ENCODE peak calls at places on chromosomes 4 and X, in ten cellular contexts. E is IMR-90, Q is esophagus squamous epithelium, S is right lobe of liver, Z is body of pancreas, A is prostate gland, J is tibial nerve, F is sigmoid colon, P is H1, M is K562. Y is an unnamed sample.

GRCh38 chr4:28225005-28225404 is 1364.4 kb downstream of the STIM2 start:
- DNase-seq in E (peak; percentile 67), Q (no peak), S (no peak), Z (no peak), A (no peak), J (no peak), F (no peak), P (no peak), M (no peak), Y (no peak)

GRCh38 chrX:72023071-72023470 is 108.6 kb downstream of the RTL5 start:
- DNase-seq in E (no peak), Q (no peak), S (no peak), Z (no peak), A (no peak), J (no peak), F (no peak), P (no peak), M (no peak), Y (no peak)

GRCh38 chrX:43909159-43909558 is 26.9 kb upstream of the MAOB start:
- DNase-seq in E (no peak), Q (no peak), S (no peak), Z (no peak), A (no peak), J (no peak), F (no peak), P (no peak), M (no peak), Y (no peak)

GRCh38 chrX:1449581-1450149 is 3.0 kb downstream of the ASMTL start:
- DNase-seq in E (no peak), Q (no peak), S (no peak), Z (no peak), A (no peak), J (no peak), F (no peak), P (no peak), M (no peak), Y (no peak)

GRCh38 chr4:102687982-102688433 is 72.8 kb downstream of the MANBA start:
- DNase-seq in E (peak; percentile 15), Q (no peak), S (no peak), Z (no peak), A (no peak), J (no peak), F (no peak), P (no peak), M (no peak), Y (no peak)

GRCh38 chrX:11341274-11342256 is 48.4 kb downstream of the AMELX start:
- DNase-seq in E (peak; percentile 79), Q (peak; percentile 3), S (peak; percentile 69), Z (peak; percentile 24), A (no peak), J (peak; percentile 38), F (peak; percentile 82), P (no peak), M (peak; percentile 44), Y (peak; percentile 77)

GRCh38 chr4:154082760-154083530 is 294.1 kb upstream of the SFRP2 start:
- DNase-seq in E (no peak), Q (no peak), S (no peak), Z (no peak), A (no peak), J (no peak), F (no peak), P (peak; percentile 57), M (peak; percentile 20), Y (no peak)

GRCh38 chr4:38605794-38606586 is 58.0 kb upstream of the KLF3 start:
- DNase-seq in E (no peak), Q (no peak), S (no peak), Z (no peak), A (peak; percentile 23), J (no peak), F (no peak), P (peak; percentile 39), M (peak; percentile 27), Y (no peak)

GRCh38 chr4:145956288-145956890 is 17.8 kb upstream of the ZNF827 start:
- DNase-seq in E (peak; percentile 40), Q (no peak), S (no peak), Z (peak; percentile 41), A (no peak), J (peak; percentile 53), F (no peak), P (peak; percentile 68), M (peak; percentile 64), Y (no peak)

GRCh38 chr4:159902648-159903047 is 799.8 kb downstream of the RAPGEF2 start:
- DNase-seq in E (no peak), Q (no peak), S (no peak), Z (no peak), A (no peak), J (no peak), F (no peak), P (no peak), M (no peak), Y (no peak)

GRCh38 chr4:104490096-104490769 is 4.5 kb downstream of the CXXC4 start:
- DNase-seq in E (no peak), Q (no peak), S (peak; percentile 65), Z (peak; percentile 27), A (peak; percentile 20), J (no peak), F (peak; percentile 61), P (peak; percentile 48), M (no peak), Y (no peak)

GRCh38 chr4:118968006-118968405 is 79.4 kb downstream of the SYNPO2 start:
- DNase-seq in E (peak; percentile 87), Q (peak; percentile 9), S (no peak), Z (no peak), A (peak; percentile 52), J (peak; percentile 78), F (peak; percentile 89), P (no peak), M (no peak), Y (peak; percentile 50)

GRCh38 chr4:77358315-77358928 is 201.4 kb downstream of the CCNG2 start:
- DNase-seq in E (peak; percentile 40), Q (no peak), S (no peak), Z (peak; percentile 27), A (peak; percentile 35), J (peak; percentile 18), F (no peak), P (no peak), M (peak; percentile 58), Y (no peak)

GRCh38 chr4:37719021-37719420 is 32.8 kb upstream of the RELL1 start:
- DNase-seq in E (peak; percentile 40), Q (no peak), S (no peak), Z (no peak), A (no peak), J (no peak), F (no peak), P (no peak), M (no peak), Y (no peak)

GRCh38 chr4:8315343-8316250 is 46.0 kb downstream of the HTRA3 start:
- DNase-seq in E (peak; percentile 89), Q (no peak), S (no peak), Z (peak; percentile 57), A (peak; percentile 51), J (peak; percentile 15), F (peak; percentile 87), P (peak; percentile 58), M (no peak), Y (peak; percentile 67)

GRCh38 chrX:135632353-135632752 is 81.1 kb upstream of the CT45A1 start:
- DNase-seq in E (no peak), Q (no peak), S (no peak), Z (no peak), A (no peak), J (no peak), F (no peak), P (no peak), M (no peak), Y (no peak)

GRCh38 chrX:40260123-40260751 is 162.5 kb upstream of the BCOR start:
- DNase-seq in E (no peak), Q (no peak), S (no peak), Z (no peak), A (no peak), J (no peak), F (no peak), P (no peak), M (no peak), Y (no peak)

GRCh38 chrX:21376636-21377035 is 2.4 kb downstream of the CNKSR2 start:
- DNase-seq in E (no peak), Q (no peak), S (no peak), Z (no peak), A (no peak), J (no peak), F (no peak), P (no peak), M (no peak), Y (no peak)
- H3K4me3 ChIP-seq in E (no peak overlapping the region), Q (no peak overlapping the region), S (no peak overlapping the region), Z (no peak overlapping the region), A (no peak overlapping the region), J (no peak overlapping the region), F (no peak overlapping the region), P (peak overlapping the region; percentile 90), M (no peak overlapping the region), Y (no peak overlapping the region)

GRCh38 chr4:87941537-87942392 is 33.7 kb upstream of the SPP1 start:
- DNase-seq in E (no peak), Q (no peak), S (no peak), Z (no peak), A (no peak), J (no peak), F (no peak), P (no peak), M (no peak), Y (no peak)
- H3K27me3 ChIP-seq in E (peaks cover 3% of the 10 kb centered on the region), Q (no peaks in the 10 kb centered on the region), S (no peaks in the 10 kb centered on the region), Z (no peaks in the 10 kb centered on the region), A (no peaks in the 10 kb centered on the region), J (no peaks in the 10 kb centered on the region), F (no peaks in the 10 kb centered on the region), P (no peaks in the 10 kb centered on the region), M (peaks cover 2% of the 10 kb centered on the region), Y (no peaks in the 10 kb centered on the region)

GRCh38 chr4:151408630-151409469 is at the start of gene FHIP1A:
- DNase-seq in E (peak; percentile 53), Q (peak; percentile 14), S (peak; percentile 93), Z (peak; percentile 95), A (peak; percentile 94), J (peak; percentile 41), F (peak; percentile 82), P (peak; percentile 95), M (peak; percentile 94), Y (peak; percentile 82)
- TF ChIP-seq POLR2A in E (no peak), Q (peak; percentile 62), S (peak; percentile 59), Z (peak; percentile 97), A (peak; percentile 81), J (peak; percentile 25), F (no peak), P (peak; percentile 61), M (peak; percentile 40), Y (peak; percentile 45)

GRCh38 chr4:16225139-16225538 is 1.1 kb downstream of the TAPT1 start:
- DNase-seq in E (peak; percentile 41), Q (no peak), S (no peak), Z (no peak), A (no peak), J (no peak), F (no peak), P (no peak), M (no peak), Y (no peak)

GRCh38 chr4:16225681-16225995 is 633 bp downstream of the TAPT1 start:
- DNase-seq in E (no peak), Q (no peak), S (no peak), Z (no peak), A (no peak), J (no peak), F (no peak), P (no peak), M (no peak), Y (no peak)

GRCh38 chr4:16224669-16225068 is 1.6 kb downstream of the TAPT1 start:
- DNase-seq in E (no peak), Q (no peak), S (no peak), Z (no peak), A (no peak), J (no peak), F (no peak), P (no peak), M (no peak), Y (no peak)

GRCh38 chr4:16222957-16223527 is 3.2 kb downstream of the TAPT1 start:
- DNase-seq in E (peak; percentile 16), Q (no peak), S (no peak), Z (no peak), A (no peak), J (no peak), F (no peak), P (no peak), M (no peak), Y (no peak)

GRCh38 chr4:16224264-16224663 is 2.0 kb downstream of the TAPT1 start:
- DNase-seq in E (no peak), Q (no peak), S (no peak), Z (no peak), A (no peak), J (no peak), F (no peak), P (no peak), M (peak; percentile 22), Y (no peak)
- H3K4me3 ChIP-seq in E (no peak overlapping the region), Q (peak overlapping the region; percentile 97), S (peak overlapping the region; percentile 76), Z (no peak overlapping the region), A (peak overlapping the region; percentile 89), J (no peak overlapping the region), F (no peak overlapping the region), P (no peak overlapping the region), M (peak overlapping the region; percentile 81), Y (no peak overlapping the region)